ENCODE peak calls at places on chromosome 11, in ten cellular contexts. Y is stomach, S is ovary, O is tibial nerve, C is HepG2, N is transverse colon, J is esophagus muscularis mucosa, G is K562, P is GM12878, K is SK-N-SH. V is an unnamed sample.

GRCh38 chr11:2920343-2920742 is 8.9 kb downstream of the PHLDA2 start:
- DNase-seq in Y (no peak), S (no peak), O (no peak), C (no peak), N (no peak), J (no peak), G (no peak), P (no peak), K (no peak), V (no peak)

GRCh38 chr11:129950319-129951034 is 52.2 kb downstream of the PRDM10 start:
- DNase-seq in Y (no peak), S (peak; percentile 16), O (peak; percentile 42), C (no peak), N (peak; percentile 24), J (no peak), G (peak; percentile 27), P (no peak), K (no peak), V (no peak)

GRCh38 chr11:120151536-120151935 is 13.6 kb upstream of the TRIM29 start:
- DNase-seq in Y (no peak), S (no peak), O (no peak), C (no peak), N (no peak), J (no peak), G (no peak), P (no peak), K (no peak), V (no peak)

GRCh38 chr11:50333861-50334260 is 301.2 kb downstream of the OR4C45 start:
- DNase-seq in Y (no peak), S (no peak), O (no peak), C (no peak), N (no peak), J (no peak), G (no peak), P (no peak), K (no peak), V (no peak)

GRCh38 chr11:110093407-110094297 is 460 bp downstream of the ZC3H12C start:
- DNase-seq in Y (peak; percentile 56), S (peak; percentile 70), O (peak; percentile 41), C (peak; percentile 11), N (peak; percentile 61), J (no peak), G (peak; percentile 34), P (no peak), K (peak; percentile 78), V (peak; percentile 59)

GRCh38 chr11:57429946-57430345 is 3.0 kb upstream of the SLC43A3 start:
- DNase-seq in Y (peak; percentile 27), S (no peak), O (no peak), C (no peak), N (no peak), J (no peak), G (no peak), P (no peak), K (no peak), V (no peak)

GRCh38 chr11:69172674-69173073 is 16.9 kb downstream of the SMIM38 start:
- DNase-seq in Y (no peak), S (no peak), O (no peak), C (no peak), N (no peak), J (no peak), G (no peak), P (no peak), K (no peak), V (no peak)

GRCh38 chr11:13668957-13669521 is 571 bp downstream of the FAR1 start:
- DNase-seq in Y (peak; percentile 41), S (peak; percentile 33), O (no peak), C (no peak), N (peak; percentile 65), J (no peak), G (peak; percentile 77), P (no peak), K (no peak), V (peak; percentile 45)

GRCh38 chr11:114166897-114167323 is 107.4 kb downstream of the ZBTB16 start:
- DNase-seq in Y (no peak), S (no peak), O (peak; percentile 14), C (no peak), N (no peak), J (no peak), G (no peak), P (no peak), K (no peak), V (no peak)

GRCh38 chr11:82855616-82856015 is 44.6 kb downstream of the PRCP start:
- DNase-seq in Y (no peak), S (no peak), O (no peak), C (no peak), N (no peak), J (no peak), G (no peak), P (no peak), K (no peak), V (no peak)

GRCh38 chr11:20162824-20163777 is 2.8 kb upstream of the DBX1 start:
- DNase-seq in Y (no peak), S (no peak), O (no peak), C (no peak), N (no peak), J (peak; percentile 72), G (no peak), P (no peak), K (peak; percentile 64), V (no peak)

GRCh38 chr11:15629690-15630321 is 515.1 kb downstream of the INSC start:
- DNase-seq in Y (peak; percentile 70), S (no peak), O (no peak), C (peak; percentile 16), N (peak; percentile 62), J (no peak), G (no peak), P (no peak), K (no peak), V (no peak)

GRCh38 chr11:36594316-36594989 is at the start of gene IFTAP:
- DNase-seq in Y (peak; percentile 42), S (peak; percentile 27), O (no peak), C (peak; percentile 90), N (peak; percentile 33), J (no peak), G (peak; percentile 40), P (no peak), K (peak; percentile 75), V (peak; percentile 90)

DNA sequence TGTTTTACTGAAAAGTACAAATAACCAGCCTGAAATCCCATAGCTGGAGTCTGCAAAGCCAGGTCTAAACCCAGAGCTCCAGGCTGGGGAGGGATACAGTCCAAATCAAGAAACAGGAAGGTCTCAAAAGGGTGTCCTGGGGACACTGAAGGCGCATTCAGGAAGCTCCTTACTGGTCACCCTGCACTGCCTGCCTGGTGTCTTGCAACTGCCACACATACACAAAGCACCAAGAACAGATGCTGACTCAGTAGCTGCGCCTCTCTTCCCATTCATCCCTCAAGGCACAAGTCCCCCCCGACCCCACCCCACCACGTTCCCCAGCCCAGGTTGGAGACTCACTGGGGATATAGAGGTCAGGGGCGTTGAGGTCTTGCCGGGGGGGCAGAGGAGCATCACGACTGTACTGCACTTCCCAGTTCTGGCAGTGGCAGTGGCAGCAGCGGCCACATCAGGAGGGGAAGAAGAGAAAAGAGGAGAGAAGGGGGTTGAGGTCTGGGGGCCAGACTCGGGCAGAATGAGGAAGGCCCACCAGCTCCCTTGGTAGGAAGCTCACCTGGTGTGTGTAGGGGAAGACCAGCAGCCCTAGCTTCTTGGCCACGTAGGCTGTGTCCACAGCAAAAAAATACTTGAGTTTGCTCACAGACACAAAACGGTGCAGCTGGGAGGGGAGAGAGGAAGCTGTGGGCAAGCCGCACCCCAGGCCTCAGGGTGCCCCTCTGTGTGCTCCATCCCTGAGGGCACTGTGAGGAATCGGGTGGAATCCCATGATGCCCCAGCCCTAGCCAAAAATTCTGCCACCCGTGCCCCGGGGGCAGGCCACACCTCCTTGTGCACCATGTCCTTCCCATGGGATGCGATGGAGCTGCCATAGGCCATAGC is 1.4 kb downstream of the YIF1A start:
- DNase-seq in Y (no peak), S (no peak), O (no peak), C (no peak), N (no peak), J (no peak), G (no peak), P (no peak), K (no peak), V (no peak)
- H3K4me3 ChIP-seq in Y (peak overlapping the region; percentile 97), S (no peak overlapping the region), O (peak overlapping the region; percentile 65), C (peak overlapping the region; percentile 95), N (peak overlapping the region; percentile 98), J (peak overlapping the region; percentile 100), G (peak overlapping the region; percentile 84), P (peak overlapping the region; percentile 83), K (peak overlapping the region; percentile 90), V (peak overlapping the region; percentile 86)

GRCh38 chr11:35553831-35554230 is 28.4 kb upstream of the PAMR1 start:
- DNase-seq in Y (no peak), S (no peak), O (no peak), C (no peak), N (no peak), J (peak; percentile 7), G (no peak), P (no peak), K (no peak), V (no peak)

GRCh38 chr11:35553021-35553420 is 27.6 kb upstream of the PAMR1 start:
- DNase-seq in Y (no peak), S (no peak), O (no peak), C (no peak), N (no peak), J (peak; percentile 77), G (no peak), P (no peak), K (no peak), V (no peak)

GRCh38 chr11:35558468-35558867 is 33.1 kb upstream of the PAMR1 start:
- DNase-seq in Y (no peak), S (no peak), O (no peak), C (no peak), N (no peak), J (no peak), G (no peak), P (no peak), K (no peak), V (no peak)

GRCh38 chr11:35555238-35555887 is 29.9 kb upstream of the PAMR1 start:
- DNase-seq in Y (no peak), S (no peak), O (no peak), C (no peak), N (no peak), J (no peak), G (no peak), P (no peak), K (no peak), V (no peak)

GRCh38 chr11:35554491-35555237 is 29.2 kb upstream of the PAMR1 start:
- DNase-seq in Y (no peak), S (no peak), O (no peak), C (no peak), N (no peak), J (peak; percentile 72), G (no peak), P (no peak), K (no peak), V (peak; percentile 13)
- TF ChIP-seq EP300 in Y (no peak), S (no peak), O (no peak), C (no peak), N (no peak), J (no peak), G (no peak), P (no peak), K (no peak), V (no peak)

GRCh38 chr11:31797227-31798056 is 13.7 kb downstream of the PAX6 start:
- DNase-seq in Y (no peak), S (no peak), O (no peak), C (no peak), N (no peak), J (peak; percentile 86), G (no peak), P (no peak), K (no peak), V (no peak)
- H3K4me3 ChIP-seq in Y (no peak overlapping the region), S (no peak overlapping the region), O (no peak overlapping the region), C (no peak overlapping the region), N (no peak overlapping the region), J (no peak overlapping the region), G (no peak overlapping the region), P (no peak overlapping the region), K (no peak overlapping the region), V (no peak overlapping the region)

GRCh38 chr11:123822591-123822990 is 16.4 kb upstream of the OR6M1 start:
- DNase-seq in Y (no peak), S (no peak), O (no peak), C (no peak), N (no peak), J (no peak), G (no peak), P (no peak), K (no peak), V (no peak)
- TF ChIP-seq EP300 in Y (no peak), S (no peak), O (no peak), C (no peak), N (no peak), J (no peak), G (no peak), P (no peak), K (no peak), V (no peak)